ENCODE peak calls at places on chromosomes 3 and 15, in seven cellular contexts. D is HFFc6, P is ovary, T is cardiac fibroblast, O is foreskin fibroblast, N is left ventricle myocardium inferior, F is endothelial cell. G is an unnamed sample.

GRCh38 chr3:151439652-151440125 is 21.2 kb downstream of the IGSF10 start:
- DNase-seq in D (peak), P (no peak), T (peak), O (peak), N (no peak), F (peak), G (peak)

GRCh38 chr3:175526191-175526590 is 667.1 kb downstream of the NAALADL2 start:
- DNase-seq in D (no peak), P (no peak), T (no peak), O (no peak), N (no peak), F (no peak), G (no peak)

GRCh38 chr3:4660936-4661335 is 167.8 kb downstream of the ITPR1 start:
- DNase-seq in D (no peak), P (no peak), T (no peak), O (no peak), N (no peak), F (no peak), G (no peak)

GRCh38 chr15:46543626-46544025 is 908.8 kb downstream of the SQOR start:
- DNase-seq in D (no peak), P (no peak), T (no peak), O (no peak), N (no peak), F (no peak), G (no peak)

GRCh38 chr3:175046666-175047065 is 187.5 kb downstream of the NAALADL2 start:
- DNase-seq in D (no peak), P (no peak), T (peak), O (peak), N (no peak), F (no peak), G (no peak)

GRCh38 chr3:114449271-114450007 is 155.6 kb downstream of the TIGIT start:
- DNase-seq in D (no peak), P (no peak), T (no peak), O (no peak), N (no peak), F (no peak), G (peak)

GRCh38 chr3:2706836-2707210 is 403.4 kb downstream of the IL5RA start:
- DNase-seq in D (no peak), P (no peak), T (no peak), O (no peak), N (no peak), F (no peak), G (no peak)

GRCh38 chr3:157330206-157330605 is 106.4 kb upstream of the PTX3 start:
- DNase-seq in D (no peak), P (no peak), T (peak), O (peak), N (no peak), F (no peak), G (no peak)

GRCh38 chr3:158801696-158802398 is at the start of gene MFSD1:
- DNase-seq in D (peak), P (peak), T (peak), O (peak), N (peak), F (peak), G (peak)

GRCh38 chr3:144643778-144644191 is 672.2 kb downstream of the DIPK2A start:
- DNase-seq in D (no peak), P (no peak), T (peak), O (peak), N (no peak), F (no peak), G (no peak)

GRCh38 chr3:185932213-185932612 is 5.6 kb downstream of the TRA2B start:
- DNase-seq in D (no peak), P (no peak), T (no peak), O (no peak), N (no peak), F (no peak), G (no peak)

GRCh38 chr3:70308760-70309159 is 3.7 kb downstream of the MDFIC2 start:
- DNase-seq in D (no peak), P (no peak), T (peak), O (no peak), N (no peak), F (peak), G (no peak)

GRCh38 chr15:63573533-63573932 is 23.7 kb upstream of the FBXL22 start:
- DNase-seq in D (no peak), P (no peak), T (peak), O (peak), N (no peak), F (no peak), G (no peak)

GRCh38 chr15:64930019-64930652 is 18.4 kb downstream of the ANKDD1A start:
- DNase-seq in D (no peak), P (no peak), T (no peak), O (no peak), N (no peak), F (no peak), G (no peak)

GRCh38 chr3:187382609-187383151 is 14.5 kb downstream of the RTP4 start:
- DNase-seq in D (no peak), P (no peak), T (peak), O (no peak), N (no peak), F (no peak), G (no peak)

GRCh38 chr15:69857686-69858391 is 239.9 kb downstream of the TLE3 start:
- DNase-seq in D (no peak), P (no peak), T (no peak), O (no peak), N (no peak), F (no peak), G (no peak)

GRCh38 chr3:32495609-32496008 is 7.0 kb downstream of the CMTM6 start:
- DNase-seq in D (no peak), P (no peak), T (no peak), O (no peak), N (no peak), F (no peak), G (peak)

GRCh38 chr3:161498259-161498921 is 1.8 kb downstream of the OTOL1 start:
- DNase-seq in D (no peak), P (no peak), T (no peak), O (no peak), N (no peak), F (no peak), G (no peak)

GRCh38 chr3:66068255-66068654 is 29.5 kb upstream of the MAGI1 start:
- DNase-seq in D (no peak), P (no peak), T (no peak), O (no peak), N (no peak), F (no peak), G (no peak)

GRCh38 chr3:95333826-95334225 is 1271.0 kb downstream of the NSUN3 start:
- DNase-seq in D (no peak), P (no peak), T (no peak), O (no peak), N (no peak), F (no peak), G (peak)

GRCh38 chr3:190279690-190280089 is 42.6 kb downstream of the CLDN1 start:
- DNase-seq in D (no peak), P (no peak), T (no peak), O (no peak), N (no peak), F (no peak), G (no peak)

GRCh38 chr3:121630355-121630754 is 30.3 kb downstream of the HCLS1 start:
- DNase-seq in D (no peak), P (no peak), T (no peak), O (no peak), N (no peak), F (no peak), G (no peak)

GRCh38 chr3:188369526-188369925 is 215.6 kb downstream of the LPP start:
- DNase-seq in D (no peak), P (no peak), T (no peak), O (no peak), N (no peak), F (no peak), G (no peak)

GRCh38 chr3:15347104-15347736 is 14.8 kb upstream of the SH3BP5 start:
- DNase-seq in D (no peak), P (no peak), T (no peak), O (no peak), N (no peak), F (no peak), G (no peak)

GRCh38 chr3:110799236-110799635 is 272.4 kb upstream of the NECTIN3 start:
- DNase-seq in D (no peak), P (no peak), T (peak), O (no peak), N (no peak), F (no peak), G (no peak)

GRCh38 chr3:137100326-137100725 is 142.5 kb downstream of the IL20RB start:
- DNase-seq in D (no peak), P (no peak), T (no peak), O (no peak), N (no peak), F (no peak), G (no peak)

GRCh38 chr3:18883553-18883952 is 264.8 kb upstream of the KCNH8 start:
- DNase-seq in D (no peak), P (no peak), T (no peak), O (no peak), N (no peak), F (no peak), G (no peak)

GRCh38 chr3:64612082-64612860 is 75.5 kb downstream of the ADAMTS9 start:
- DNase-seq in D (no peak), P (no peak), T (peak), O (peak), N (no peak), F (no peak), G (no peak)

GRCh38 chr3:149512073-149512782 is 37.7 kb downstream of the TM4SF4 start:
- DNase-seq in D (peak), P (peak), T (peak), O (peak), N (peak), F (peak), G (peak)

GRCh38 chr15:29208352-29208751 is 61.3 kb downstream of the NSMCE3 start:
- DNase-seq in D (no peak), P (no peak), T (no peak), O (peak), N (no peak), F (no peak), G (peak)

GRCh38 chr15:72312605-72313447 is 7.1 kb downstream of the CELF6 start:
- DNase-seq in D (peak), P (no peak), T (peak), O (peak), N (peak), F (peak), G (peak)

GRCh38 chr3:33798418-33799201 is at the start of gene PDCD6IP:
- DNase-seq in D (peak), P (peak), T (peak), O (peak), N (peak), F (peak), G (peak)
- TF ChIP-seq CTCF in D (peak), P (no peak), T (peak), O (no peak), N (peak), F (no peak), G (no peak)

GRCh38 chr3:123750659-123751420 is 133.3 kb downstream of the MYLK start:
- DNase-seq in D (peak), P (no peak), T (peak), O (peak), N (no peak), F (no peak), G (peak)
- TF ChIP-seq CTCF in D (peak), P (no peak), T (no peak), O (no peak), N (no peak), F (no peak), G (no peak)

DNA sequence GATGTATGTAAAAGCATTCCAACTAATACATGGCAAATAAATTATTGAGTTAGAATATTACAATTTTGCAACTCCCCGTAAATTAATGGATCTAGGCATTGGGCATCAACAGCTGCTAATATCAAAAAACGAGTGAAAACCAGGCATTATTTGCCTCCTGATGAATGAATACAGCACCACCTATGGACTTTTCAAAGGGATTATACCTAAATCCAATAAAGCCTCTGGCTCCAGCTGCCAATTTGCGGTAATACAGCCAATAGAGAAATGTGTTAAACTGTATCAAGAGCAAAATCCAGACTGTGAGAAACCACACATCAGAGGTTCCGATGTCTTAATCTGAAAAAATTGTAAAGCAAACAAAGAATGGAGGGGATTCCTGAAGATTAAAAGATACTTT is 16.3 kb upstream of the A4GNT start:
- DNase-seq in D (no peak), P (no peak), T (no peak), O (no peak), N (no peak), F (no peak), G (no peak)
- TF ChIP-seq CTCF in D (peak), P (no peak), T (no peak), O (no peak), N (no peak), F (no peak), G (no peak)

GRCh38 chr3:16943857-16944256 is 59.1 kb downstream of the PLCL2 start:
- DNase-seq in D (no peak), P (no peak), T (no peak), O (no peak), N (no peak), F (no peak), G (no peak)

GRCh38 chr3:16950282-16950681 is 65.5 kb downstream of the PLCL2 start:
- DNase-seq in D (no peak), P (no peak), T (no peak), O (no peak), N (no peak), F (no peak), G (no peak)

GRCh38 chr3:16940769-16941683 is 56.3 kb downstream of the PLCL2 start:
- DNase-seq in D (no peak), P (no peak), T (no peak), O (no peak), N (no peak), F (no peak), G (no peak)

GRCh38 chr3:16942955-16943354 is 58.2 kb downstream of the PLCL2 start:
- DNase-seq in D (no peak), P (no peak), T (no peak), O (no peak), N (no peak), F (no peak), G (no peak)

DNA sequence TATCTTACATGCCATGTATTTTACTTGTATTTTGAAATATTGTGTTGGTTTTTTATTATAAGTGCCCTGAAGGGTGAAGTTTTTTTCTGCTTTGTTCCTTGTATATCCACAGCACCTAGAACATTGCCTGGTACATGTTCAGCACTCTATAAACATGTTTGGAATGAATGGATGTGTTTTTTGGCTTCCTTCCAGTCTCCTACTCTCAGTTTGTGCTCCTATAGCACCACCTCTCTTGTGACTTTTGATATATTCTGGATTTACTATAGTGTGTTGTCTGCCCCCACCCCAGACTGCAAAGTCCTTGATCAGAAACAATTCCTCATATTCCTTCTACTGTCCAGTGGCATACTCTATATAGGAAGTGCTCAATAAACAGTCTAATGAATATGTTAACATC is 60.6 kb downstream of the PLCL2 start:
- DNase-seq in D (peak), P (no peak), T (peak), O (peak), N (no peak), F (no peak), G (no peak)
- TF ChIP-seq CTCF in D (peak), P (no peak), T (no peak), O (no peak), N (no peak), F (no peak), G (no peak)

GRCh38 chr15:77901251-77901881 is 176.1 kb downstream of the TBC1D2B start:
- DNase-seq in D (no peak), P (no peak), T (no peak), O (no peak), N (no peak), F (no peak), G (no peak)

GRCh38 chr15:77904901-77905300 is 172.6 kb downstream of the TBC1D2B start:
- DNase-seq in D (no peak), P (no peak), T (no peak), O (no peak), N (no peak), F (no peak), G (no peak)

GRCh38 chr15:77898811-77899730 is 178.4 kb downstream of the TBC1D2B start:
- DNase-seq in D (no peak), P (no peak), T (no peak), O (no peak), N (no peak), F (no peak), G (no peak)

GRCh38 chr15:77904436-77904821 is 173.1 kb downstream of the TBC1D2B start:
- DNase-seq in D (no peak), P (no peak), T (no peak), O (no peak), N (no peak), F (no peak), G (no peak)

DNA sequence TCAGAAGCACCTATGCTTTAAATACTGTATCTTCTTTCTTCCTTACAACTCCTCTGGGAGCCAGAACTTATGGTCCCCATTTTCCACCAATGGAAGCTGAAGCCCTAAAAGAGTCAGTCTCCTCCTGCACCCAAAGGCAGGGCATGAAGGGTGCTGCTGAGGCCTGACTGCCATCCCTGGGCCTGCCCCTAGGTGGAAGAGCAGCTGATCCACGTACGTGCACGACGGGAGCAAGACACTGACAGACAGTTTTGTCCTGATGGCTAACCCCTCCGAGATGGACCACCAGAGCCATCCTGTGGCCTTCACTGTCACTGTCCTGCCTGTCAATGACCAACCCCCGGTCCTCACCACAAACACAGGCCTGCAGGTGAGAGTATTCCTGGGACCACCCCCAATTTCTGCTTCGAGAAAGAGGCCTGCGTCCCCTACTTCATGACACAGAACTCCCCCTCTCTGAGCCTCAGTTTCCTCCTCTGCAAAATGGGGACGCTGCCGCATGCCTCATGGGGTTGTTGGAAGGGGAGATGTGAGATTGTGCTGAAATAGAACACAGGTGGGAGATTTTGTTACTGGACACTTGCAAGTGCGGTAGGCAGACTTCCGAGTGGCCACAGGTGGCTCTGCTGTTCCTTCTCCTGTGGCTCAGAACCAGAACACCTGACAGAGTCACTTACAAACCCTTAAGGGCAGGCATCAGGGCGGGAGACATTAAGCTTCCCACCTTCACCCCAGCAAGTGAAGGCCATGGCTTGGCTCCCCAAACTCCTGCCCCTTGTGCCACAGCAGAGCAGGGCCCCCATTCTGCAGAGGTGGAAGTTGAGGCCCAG is 175.4 kb downstream of the TBC1D2B start:
- DNase-seq in D (no peak), P (no peak), T (no peak), O (no peak), N (no peak), F (no peak), G (no peak)
- TF ChIP-seq CTCF in D (peak), P (no peak), T (peak), O (no peak), N (no peak), F (no peak), G (no peak)

DNA sequence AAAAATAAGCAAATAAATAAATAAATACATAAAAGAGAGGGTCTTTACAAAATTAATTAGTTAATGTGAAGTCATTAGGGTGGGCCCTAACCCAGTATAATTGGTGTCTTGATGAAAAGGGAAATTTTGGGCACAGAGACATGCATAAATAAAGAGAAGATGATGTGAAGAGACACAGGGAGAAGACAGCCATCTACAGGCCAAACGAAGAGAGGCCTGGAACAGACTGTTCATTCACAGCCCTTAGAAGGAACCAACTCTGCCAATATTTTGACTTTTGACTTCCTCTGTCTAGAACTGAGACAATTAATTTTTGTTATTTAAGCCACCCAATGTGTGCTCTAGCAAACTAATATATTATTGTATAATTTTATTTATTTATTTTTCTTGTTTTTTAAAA is 29.6 kb upstream of the SELENOK start:
- DNase-seq in D (peak), P (no peak), T (peak), O (no peak), N (no peak), F (no peak), G (no peak)
- TF ChIP-seq CTCF in D (peak), P (no peak), T (peak), O (peak), N (peak), F (no peak), G (peak)

GRCh38 chr15:54640874-54641273 is 555.9 kb downstream of the RSL24D1 start:
- DNase-seq in D (no peak), P (no peak), T (no peak), O (no peak), N (no peak), F (no peak), G (no peak)
- TF ChIP-seq CTCF in D (no peak), P (no peak), T (no peak), O (no peak), N (no peak), F (no peak), G (no peak)

DNA sequence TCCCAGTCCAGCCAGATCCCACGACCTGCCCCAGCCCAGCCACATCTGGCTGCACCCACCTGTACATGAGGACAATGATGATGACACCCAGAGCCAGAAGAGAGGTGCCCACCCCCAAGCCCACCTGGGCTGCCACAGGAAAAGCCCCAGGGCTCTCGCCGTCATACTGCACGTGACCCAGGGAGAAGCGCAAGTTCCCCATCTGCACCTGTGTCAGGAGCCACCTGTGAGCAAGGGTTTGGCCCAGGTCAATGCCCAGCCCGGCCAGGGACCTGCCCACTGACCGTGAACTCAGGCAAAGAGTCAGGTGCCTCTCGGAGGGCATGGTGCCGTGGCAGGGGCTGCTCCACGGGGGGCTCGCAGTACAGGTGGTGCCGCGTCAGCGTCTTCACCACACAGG is 16.3 kb downstream of the PLXNB1 start:
- DNase-seq in D (no peak), P (no peak), T (no peak), O (no peak), N (no peak), F (no peak), G (no peak)
- TF ChIP-seq CTCF in D (no peak), P (no peak), T (no peak), O (no peak), N (no peak), F (no peak), G (no peak)